ENCODE peak calls at places on chromosomes 6 and 20, in six cellular contexts. One of them, this sample, is unnamed. For H3K4me1, the result is how much of the 10 kb centered on the place peaks cover.

GRCh38 chr6:121157913-121158312 is 176.4 kb downstream of the TBC1D32 start:
- DNase-seq in right cardiac atrium: no peak
- DNase-seq in heart right ventricle: no peak
- DNase-seq in heart left ventricle: no peak
- DNase-seq in esophagus muscularis mucosa: no peak
- DNase-seq in MM.1S: no peak
- DNase-seq in this sample: no peak

GRCh38 chr20:9141070-9141469 is 72.2 kb downstream of the PLCB4 start:
- DNase-seq in right cardiac atrium: no peak
- DNase-seq in heart right ventricle: no peak
- DNase-seq in heart left ventricle: no peak
- DNase-seq in esophagus muscularis mucosa: no peak
- DNase-seq in MM.1S: no peak
- DNase-seq in this sample: no peak

GRCh38 chr6:117200067-117200466 is 65.3 kb upstream of the VGLL2 start:
- DNase-seq in right cardiac atrium: peak
- DNase-seq in heart right ventricle: peak
- DNase-seq in heart left ventricle: peak
- DNase-seq in esophagus muscularis mucosa: no peak
- DNase-seq in MM.1S: no peak
- DNase-seq in this sample: no peak

GRCh38 chr6:134003542-134003951 is 48.9 kb downstream of the SLC2A12 start:
- DNase-seq in right cardiac atrium: no peak
- DNase-seq in heart right ventricle: no peak
- DNase-seq in heart left ventricle: no peak
- DNase-seq in esophagus muscularis mucosa: no peak
- DNase-seq in MM.1S: no peak
- DNase-seq in this sample: no peak

GRCh38 chr6:15493437-15494168 is 169.2 kb downstream of the DTNBP1 start:
- DNase-seq in right cardiac atrium: no peak
- DNase-seq in heart right ventricle: no peak
- DNase-seq in heart left ventricle: no peak
- DNase-seq in esophagus muscularis mucosa: no peak
- DNase-seq in MM.1S: no peak
- DNase-seq in this sample: no peak

GRCh38 chr6:92967352-92967751 is 452.0 kb downstream of the EPHA7 start:
- DNase-seq in right cardiac atrium: no peak
- DNase-seq in heart right ventricle: no peak
- DNase-seq in heart left ventricle: no peak
- DNase-seq in esophagus muscularis mucosa: no peak
- DNase-seq in MM.1S: no peak
- DNase-seq in this sample: no peak

GRCh38 chr6:94862116-94862515 is 715.2 kb upstream of the MANEA start:
- DNase-seq in right cardiac atrium: no peak
- DNase-seq in heart right ventricle: no peak
- DNase-seq in heart left ventricle: no peak
- DNase-seq in esophagus muscularis mucosa: no peak
- DNase-seq in MM.1S: no peak
- DNase-seq in this sample: no peak

GRCh38 chr6:1624848-1625341 is 15.2 kb downstream of the FOXC1 start:
- DNase-seq in right cardiac atrium: peak
- DNase-seq in heart right ventricle: no peak
- DNase-seq in heart left ventricle: no peak
- DNase-seq in esophagus muscularis mucosa: no peak
- DNase-seq in MM.1S: no peak
- DNase-seq in this sample: peak

GRCh38 chr6:163489584-163489983 is 75.1 kb downstream of the QKI start:
- DNase-seq in right cardiac atrium: no peak
- DNase-seq in heart right ventricle: no peak
- DNase-seq in heart left ventricle: no peak
- DNase-seq in esophagus muscularis mucosa: no peak
- DNase-seq in MM.1S: no peak
- DNase-seq in this sample: no peak

GRCh38 chr6:161922631-161923119 is 648.8 kb upstream of the AGPAT4 start:
- DNase-seq in right cardiac atrium: peak
- DNase-seq in heart right ventricle: peak
- DNase-seq in heart left ventricle: peak
- DNase-seq in esophagus muscularis mucosa: no peak
- DNase-seq in MM.1S: peak
- DNase-seq in this sample: no peak

GRCh38 chr6:39228992-39229767 is at the start of gene KCNK5:
- DNase-seq in right cardiac atrium: peak
- DNase-seq in heart right ventricle: peak
- DNase-seq in heart left ventricle: peak
- DNase-seq in esophagus muscularis mucosa: no peak
- DNase-seq in MM.1S: peak
- DNase-seq in this sample: peak

GRCh38 chr20:7113577-7114466 is 346.3 kb downstream of the BMP2 start:
- DNase-seq in right cardiac atrium: peak
- DNase-seq in heart right ventricle: peak
- DNase-seq in heart left ventricle: peak
- DNase-seq in esophagus muscularis mucosa: no peak
- DNase-seq in MM.1S: peak
- DNase-seq in this sample: no peak

GRCh38 chr20:46127396-46128010 is 9.4 kb downstream of the CD40 start:
- DNase-seq in right cardiac atrium: no peak
- DNase-seq in heart right ventricle: no peak
- DNase-seq in heart left ventricle: no peak
- DNase-seq in esophagus muscularis mucosa: no peak
- DNase-seq in MM.1S: no peak
- DNase-seq in this sample: peak

GRCh38 chr6:3841711-3842565 is 7.2 kb upstream of the FAM50B start:
- DNase-seq in right cardiac atrium: no peak
- DNase-seq in heart right ventricle: no peak
- DNase-seq in heart left ventricle: no peak
- DNase-seq in esophagus muscularis mucosa: no peak
- DNase-seq in MM.1S: no peak
- DNase-seq in this sample: no peak

GRCh38 chr6:79570802-79571367 is 33.7 kb upstream of the LCA5 start:
- DNase-seq in right cardiac atrium: no peak
- DNase-seq in heart right ventricle: no peak
- DNase-seq in heart left ventricle: no peak
- DNase-seq in esophagus muscularis mucosa: no peak
- DNase-seq in MM.1S: peak
- DNase-seq in this sample: no peak

GRCh38 chr6:141077355-141078333 is 1055.1 kb upstream of the GJE1 start:
- DNase-seq in right cardiac atrium: no peak
- DNase-seq in heart right ventricle: no peak
- DNase-seq in heart left ventricle: no peak
- DNase-seq in esophagus muscularis mucosa: no peak
- DNase-seq in MM.1S: peak
- DNase-seq in this sample: no peak

GRCh38 chr6:121691126-121691540 is 255.7 kb downstream of the GJA1 start:
- DNase-seq in right cardiac atrium: no peak
- DNase-seq in heart right ventricle: no peak
- DNase-seq in heart left ventricle: no peak
- DNase-seq in esophagus muscularis mucosa: no peak
- DNase-seq in MM.1S: no peak
- DNase-seq in this sample: no peak

GRCh38 chr6:34484899-34485298 is 19.0 kb downstream of the PACSIN1 start:
- DNase-seq in right cardiac atrium: no peak
- DNase-seq in heart right ventricle: no peak
- DNase-seq in heart left ventricle: no peak
- DNase-seq in esophagus muscularis mucosa: no peak
- DNase-seq in MM.1S: peak
- DNase-seq in this sample: no peak

GRCh38 chr20:3743251-3743650 is 10.8 kb downstream of the HSPA12B start:
- DNase-seq in right cardiac atrium: no peak
- DNase-seq in heart right ventricle: no peak
- DNase-seq in heart left ventricle: no peak
- DNase-seq in esophagus muscularis mucosa: no peak
- DNase-seq in MM.1S: no peak
- DNase-seq in this sample: no peak

GRCh38 chr6:106671651-106672050 is 42.3 kb downstream of the QRSL1 start:
- DNase-seq in right cardiac atrium: no peak
- DNase-seq in heart right ventricle: no peak
- DNase-seq in heart left ventricle: no peak
- DNase-seq in esophagus muscularis mucosa: no peak
- DNase-seq in MM.1S: no peak
- DNase-seq in this sample: no peak

GRCh38 chr6:163572612-163573011 is 158.1 kb downstream of the QKI start:
- DNase-seq in right cardiac atrium: no peak
- DNase-seq in heart right ventricle: no peak
- DNase-seq in heart left ventricle: no peak
- DNase-seq in esophagus muscularis mucosa: no peak
- DNase-seq in MM.1S: no peak
- DNase-seq in this sample: no peak

GRCh38 chr20:25399038-25399430 is 8.4 kb upstream of the ABHD12 start:
- DNase-seq in right cardiac atrium: no peak
- DNase-seq in heart right ventricle: peak
- DNase-seq in heart left ventricle: peak
- DNase-seq in esophagus muscularis mucosa: no peak
- DNase-seq in MM.1S: peak
- DNase-seq in this sample: no peak

GRCh38 chr6:104688283-104688969 is 171.3 kb downstream of the HACE1 start:
- DNase-seq in right cardiac atrium: no peak
- DNase-seq in heart right ventricle: no peak
- DNase-seq in heart left ventricle: no peak
- DNase-seq in esophagus muscularis mucosa: no peak
- DNase-seq in MM.1S: no peak
- DNase-seq in this sample: no peak

GRCh38 chr6:117317261-117317660 is 51.9 kb downstream of the VGLL2 start:
- DNase-seq in right cardiac atrium: no peak
- DNase-seq in heart right ventricle: no peak
- DNase-seq in heart left ventricle: no peak
- DNase-seq in esophagus muscularis mucosa: no peak
- DNase-seq in MM.1S: peak
- DNase-seq in this sample: no peak

GRCh38 chr6:164151161-164151728 is 736.7 kb downstream of the QKI start:
- DNase-seq in right cardiac atrium: peak
- DNase-seq in heart right ventricle: peak
- DNase-seq in heart left ventricle: peak
- DNase-seq in esophagus muscularis mucosa: no peak
- DNase-seq in MM.1S: no peak
- DNase-seq in this sample: no peak

GRCh38 chr6:113697642-113698410 is 159.3 kb upstream of the MARCKS start:
- DNase-seq in right cardiac atrium: no peak
- DNase-seq in heart right ventricle: no peak
- DNase-seq in heart left ventricle: no peak
- DNase-seq in esophagus muscularis mucosa: no peak
- DNase-seq in MM.1S: no peak
- DNase-seq in this sample: no peak

GRCh38 chr20:19932170-19932667 is 84.9 kb upstream of the NAA20 start:
- DNase-seq in right cardiac atrium: peak
- DNase-seq in heart right ventricle: peak
- DNase-seq in heart left ventricle: peak
- DNase-seq in esophagus muscularis mucosa: no peak
- DNase-seq in MM.1S: no peak
- DNase-seq in this sample: no peak

GRCh38 chr6:31732029-31732428 is 2.9 kb upstream of the DDAH2 start:
- DNase-seq in right cardiac atrium: no peak
- DNase-seq in heart right ventricle: no peak
- DNase-seq in heart left ventricle: no peak
- DNase-seq in esophagus muscularis mucosa: no peak
- DNase-seq in MM.1S: no peak
- DNase-seq in this sample: peak

GRCh38 chr20:44026932-44027685 is 112.5 kb downstream of the TOX2 start:
- DNase-seq in right cardiac atrium: no peak
- DNase-seq in heart right ventricle: no peak
- DNase-seq in heart left ventricle: no peak
- DNase-seq in esophagus muscularis mucosa: no peak
- DNase-seq in MM.1S: no peak
- DNase-seq in this sample: no peak

GRCh38 chr6:56540950-56541600 is 101.6 kb downstream of the DST start:
- DNase-seq in right cardiac atrium: no peak
- DNase-seq in heart right ventricle: no peak
- DNase-seq in heart left ventricle: no peak
- DNase-seq in esophagus muscularis mucosa: no peak
- DNase-seq in MM.1S: no peak
- DNase-seq in this sample: no peak
- H3K4me3 ChIP-seq in right cardiac atrium: peak
- H3K4me3 ChIP-seq in heart right ventricle: peak
- H3K4me3 ChIP-seq in heart left ventricle: peak
- H3K4me3 ChIP-seq in esophagus muscularis mucosa: peak
- H3K4me3 ChIP-seq in MM.1S: peak
- H3K4me3 ChIP-seq in this sample: peak

DNA sequence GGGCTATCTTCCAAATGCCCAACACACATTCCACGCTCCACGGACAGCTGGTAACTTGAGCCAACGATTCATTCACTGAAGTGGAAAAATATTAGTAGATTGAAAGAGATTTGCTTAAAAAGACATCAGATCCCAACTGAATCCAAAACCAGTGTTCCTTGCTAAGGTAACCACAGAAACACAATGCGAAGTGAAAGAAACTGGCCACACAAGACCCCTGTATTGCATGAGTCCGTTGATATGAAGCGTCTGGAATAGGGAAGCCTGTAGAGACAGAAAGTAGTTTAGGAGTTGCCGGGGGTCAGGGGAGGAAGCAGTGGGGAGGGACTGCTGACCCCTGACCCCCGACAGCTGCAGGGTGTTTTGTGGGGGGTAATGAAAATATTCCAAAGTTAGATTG is 10.0 kb downstream of the PCK1 start:
- DNase-seq in right cardiac atrium: no peak
- DNase-seq in heart right ventricle: no peak
- DNase-seq in heart left ventricle: no peak
- DNase-seq in esophagus muscularis mucosa: no peak
- DNase-seq in MM.1S: no peak
- DNase-seq in this sample: no peak
- H3K4me1 ChIP-seq in right cardiac atrium: under half
- H3K4me1 ChIP-seq in heart right ventricle: under half
- H3K4me1 ChIP-seq in heart left ventricle: under half
- H3K4me1 ChIP-seq in esophagus muscularis mucosa: under half
- H3K4me1 ChIP-seq in MM.1S: under half
- H3K4me1 ChIP-seq in this sample: under half

GRCh38 chr6:65006788-65007187 is 700.2 kb downstream of the EYS start:
- DNase-seq in right cardiac atrium: no peak
- DNase-seq in heart right ventricle: no peak
- DNase-seq in heart left ventricle: no peak
- DNase-seq in esophagus muscularis mucosa: no peak
- DNase-seq in MM.1S: no peak
- DNase-seq in this sample: no peak

GRCh38 chr6:65004283-65004682 is 702.7 kb downstream of the EYS start:
- DNase-seq in right cardiac atrium: no peak
- DNase-seq in heart right ventricle: no peak
- DNase-seq in heart left ventricle: no peak
- DNase-seq in esophagus muscularis mucosa: no peak
- DNase-seq in MM.1S: no peak
- DNase-seq in this sample: no peak

GRCh38 chr6:64996301-64996700 is 710.7 kb downstream of the EYS start:
- DNase-seq in right cardiac atrium: no peak
- DNase-seq in heart right ventricle: no peak
- DNase-seq in heart left ventricle: no peak
- DNase-seq in esophagus muscularis mucosa: no peak
- DNase-seq in MM.1S: no peak
- DNase-seq in this sample: no peak

GRCh38 chr6:64998173-64998572 is 708.9 kb downstream of the EYS start:
- DNase-seq in right cardiac atrium: no peak
- DNase-seq in heart right ventricle: no peak
- DNase-seq in heart left ventricle: no peak
- DNase-seq in esophagus muscularis mucosa: no peak
- DNase-seq in MM.1S: no peak
- DNase-seq in this sample: no peak

GRCh38 chr6:65000815-65001214 is 706.2 kb downstream of the EYS start:
- DNase-seq in right cardiac atrium: no peak
- DNase-seq in heart right ventricle: no peak
- DNase-seq in heart left ventricle: no peak
- DNase-seq in esophagus muscularis mucosa: no peak
- DNase-seq in MM.1S: no peak
- DNase-seq in this sample: no peak
- H3K4me3 ChIP-seq in right cardiac atrium: no peak
- H3K4me3 ChIP-seq in heart right ventricle: no peak
- H3K4me3 ChIP-seq in heart left ventricle: no peak
- H3K4me3 ChIP-seq in esophagus muscularis mucosa: no peak
- H3K4me3 ChIP-seq in MM.1S: no peak
- H3K4me3 ChIP-seq in this sample: no peak

GRCh38 chr20:10634683-10635411 is 39.0 kb downstream of the JAG1 start:
- DNase-seq in right cardiac atrium: no peak
- DNase-seq in heart right ventricle: no peak
- DNase-seq in heart left ventricle: no peak
- DNase-seq in esophagus muscularis mucosa: no peak
- DNase-seq in MM.1S: no peak
- DNase-seq in this sample: no peak
- H3K4me1 ChIP-seq in right cardiac atrium: under half
- H3K4me1 ChIP-seq in heart right ventricle: half or more
- H3K4me1 ChIP-seq in heart left ventricle: under half
- H3K4me1 ChIP-seq in esophagus muscularis mucosa: half or more
- H3K4me1 ChIP-seq in MM.1S: under half
- H3K4me1 ChIP-seq in this sample: under half